ENCODE peak calls at places on chromosomes 6 and 20, in eight cellular contexts. R is RWPE1, K is omental fat pad, D is neural crest cell, V is brain microvascular endothelial cell, F is OCI-LY7, S is uterus, B is AG10803. J is an unnamed sample.

GRCh38 chr6:36517408-36517807 is 29.9 kb downstream of the STK38 start:
- DNase-seq in R (no peak), K (no peak), D (no peak), V (no peak), F (no peak), S (no peak), B (no peak), J (no peak)

GRCh38 chr6:36094786-36095496 is 35.4 kb upstream of the MAPK13 start:
- DNase-seq in R (peak), K (peak), D (peak), V (peak), F (peak), S (peak), B (peak), J (peak)

GRCh38 chr20:25146976-25147375 is 48.5 kb upstream of the ENTPD6 start:
- DNase-seq in R (no peak), K (no peak), D (no peak), V (no peak), F (no peak), S (no peak), B (no peak), J (no peak)

GRCh38 chr20:10076126-10077080 is 41.6 kb downstream of the ANKEF1 start:
- DNase-seq in R (peak), K (no peak), D (no peak), V (no peak), F (no peak), S (peak), B (no peak), J (no peak)

GRCh38 chr6:118860880-118861279 is 33.1 kb upstream of the ASF1A start:
- DNase-seq in R (no peak), K (no peak), D (no peak), V (no peak), F (no peak), S (no peak), B (no peak), J (no peak)

GRCh38 chr20:62120990-62121775 is 1.1 kb upstream of the LSM14B start:
- DNase-seq in R (no peak), K (no peak), D (no peak), V (no peak), F (peak), S (peak), B (peak), J (peak)

GRCh38 chr6:81929828-81930227 is 177.3 kb upstream of the TENT5A start:
- DNase-seq in R (no peak), K (no peak), D (no peak), V (no peak), F (no peak), S (no peak), B (peak), J (no peak)

GRCh38 chr6:131736010-131736409 is 25.2 kb upstream of the CTAGE9 start:
- DNase-seq in R (no peak), K (no peak), D (no peak), V (no peak), F (no peak), S (peak), B (no peak), J (no peak)

GRCh38 chr20:58905236-58905635 is 52.7 kb downstream of the GNAS start:
- DNase-seq in R (no peak), K (no peak), D (no peak), V (no peak), F (no peak), S (no peak), B (peak), J (no peak)

GRCh38 chr6:24125980-24126379 is at the start of gene NRSN1:
- DNase-seq in R (peak), K (no peak), D (peak), V (no peak), F (no peak), S (no peak), B (no peak), J (no peak)

GRCh38 chr6:123777554-123777953 is 26.1 kb upstream of the NKAIN2 start:
- DNase-seq in R (peak), K (no peak), D (no peak), V (no peak), F (no peak), S (no peak), B (no peak), J (no peak)
- TF ChIP-seq CTCF in R (peak), K (no peak), D (no peak), V (peak), F (peak), S (no peak), B (no peak), J (no peak)

GRCh38 chr20:19662638-19662995 is 95.4 kb upstream of the RIN2 start:
- DNase-seq in R (no peak), K (no peak), D (no peak), V (no peak), F (no peak), S (no peak), B (no peak), J (no peak)
- TF ChIP-seq CTCF in R (peak), K (no peak), D (no peak), V (no peak), F (no peak), S (no peak), B (no peak), J (no peak)

DNA sequence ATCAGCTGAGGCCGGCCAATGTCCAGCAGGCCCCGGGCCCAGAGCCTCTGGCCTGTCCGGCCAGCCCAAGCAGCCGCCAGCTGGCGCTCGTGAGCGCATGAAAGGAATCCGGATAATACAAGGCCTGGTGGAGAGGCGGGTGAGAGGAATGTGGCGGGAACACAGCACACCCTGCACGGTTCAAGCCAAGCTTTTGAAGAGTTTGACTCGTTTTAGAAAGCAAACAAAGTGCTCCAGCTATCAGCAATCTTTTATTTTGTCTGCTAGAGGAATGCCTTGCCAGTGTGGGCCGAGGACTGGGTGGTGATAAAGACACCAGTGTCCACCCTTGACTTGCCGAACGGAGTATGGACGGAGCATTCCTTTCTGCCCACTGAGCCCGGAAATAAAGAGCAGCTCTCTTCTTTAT is 9.3 kb upstream of the NEDD9 start:
- DNase-seq in R (no peak), K (no peak), D (peak), V (peak), F (no peak), S (peak), B (peak), J (no peak)
- TF ChIP-seq CTCF in R (no peak), K (no peak), D (peak), V (peak), F (no peak), S (peak), B (peak), J (peak)

GRCh38 chr6:133833905-133834304 is 55.0 kb upstream of the TCF21 start:
- DNase-seq in R (no peak), K (no peak), D (no peak), V (no peak), F (no peak), S (peak), B (no peak), J (no peak)
- TF ChIP-seq CTCF in R (no peak), K (no peak), D (no peak), V (no peak), F (no peak), S (no peak), B (no peak), J (no peak)

GRCh38 chr20:42046686-42047085 is 428.5 kb upstream of the CHD6 start:
- DNase-seq in R (no peak), K (no peak), D (no peak), V (no peak), F (no peak), S (no peak), B (no peak), J (no peak)

GRCh38 chr20:42043921-42044320 is 425.7 kb upstream of the CHD6 start:
- DNase-seq in R (no peak), K (no peak), D (no peak), V (no peak), F (no peak), S (no peak), B (no peak), J (no peak)

GRCh38 chr20:42041000-42041565 is 422.9 kb upstream of the CHD6 start:
- DNase-seq in R (no peak), K (no peak), D (no peak), V (no peak), F (no peak), S (no peak), B (no peak), J (no peak)
- TF ChIP-seq CTCF in R (no peak), K (no peak), D (peak), V (no peak), F (peak), S (no peak), B (peak), J (no peak)

GRCh38 chr6:139164001-139164400 is 29.1 kb downstream of the HECA start:
- DNase-seq in R (no peak), K (no peak), D (no peak), V (no peak), F (no peak), S (no peak), B (no peak), J (no peak)
- TF ChIP-seq CTCF in R (no peak), K (no peak), D (peak), V (peak), F (no peak), S (no peak), B (no peak), J (no peak)